ENCODE peak calls at places on chromosome X, in five cellular contexts. V is left lung, B is GM12878, M is tibial artery, Q is gastrocnemius medialis. J is an unnamed sample.
A peak's percentile ranks its signal among the peaks of the same experiment; 100 is the strongest.

GRCh38 chrX:121221321-121221977 is 174.0 kb downstream of the GLUD2 start:
- DNase-seq in V (no peak), B (no peak), M (no peak), Q (no peak), J (no peak)

GRCh38 chrX:119698835-119699234 is 5.9 kb upstream of the SEPTIN6 start:
- DNase-seq in V (no peak), B (no peak), M (no peak), Q (no peak), J (no peak)

GRCh38 chrX:42920752-42921151 is 142.8 kb upstream of the PPP1R2C start:
- DNase-seq in V (no peak), B (no peak), M (no peak), Q (no peak), J (no peak)

GRCh38 chrX:9197231-9197630 is 163.3 kb upstream of the FAM9B start:
- DNase-seq in V (no peak), B (no peak), M (no peak), Q (no peak), J (no peak)

GRCh38 chrX:106631615-106632014 is 19.8 kb downstream of the RADX start:
- DNase-seq in V (no peak), B (no peak), M (no peak), Q (no peak), J (no peak)

GRCh38 chrX:12076046-12076445 is 62.2 kb upstream of the FRMPD4 start:
- DNase-seq in V (no peak), B (no peak), M (no peak), Q (no peak), J (no peak)

GRCh38 chrX:48472851-48473717 is 2.9 kb upstream of the FTSJ1 start:
- DNase-seq in V (no peak), B (no peak), M (no peak), Q (no peak), J (no peak)

GRCh38 chrX:38127961-38128360 is 92.7 kb downstream of the SRPX start:
- DNase-seq in V (no peak), B (no peak), M (no peak), Q (no peak), J (no peak)

GRCh38 chrX:153728095-153728494 is 3.4 kb downstream of the ABCD1 start:
- DNase-seq in V (no peak), B (no peak), M (no peak), Q (no peak), J (peak; percentile 58)

GRCh38 chrX:34578237-34578636 is 78.8 kb downstream of the TMEM47 start:
- DNase-seq in V (no peak), B (no peak), M (no peak), Q (no peak), J (no peak)

GRCh38 chrX:101260435-101260834 is 30.7 kb downstream of the TAF7L start:
- DNase-seq in V (no peak), B (no peak), M (no peak), Q (no peak), J (no peak)

DNA sequence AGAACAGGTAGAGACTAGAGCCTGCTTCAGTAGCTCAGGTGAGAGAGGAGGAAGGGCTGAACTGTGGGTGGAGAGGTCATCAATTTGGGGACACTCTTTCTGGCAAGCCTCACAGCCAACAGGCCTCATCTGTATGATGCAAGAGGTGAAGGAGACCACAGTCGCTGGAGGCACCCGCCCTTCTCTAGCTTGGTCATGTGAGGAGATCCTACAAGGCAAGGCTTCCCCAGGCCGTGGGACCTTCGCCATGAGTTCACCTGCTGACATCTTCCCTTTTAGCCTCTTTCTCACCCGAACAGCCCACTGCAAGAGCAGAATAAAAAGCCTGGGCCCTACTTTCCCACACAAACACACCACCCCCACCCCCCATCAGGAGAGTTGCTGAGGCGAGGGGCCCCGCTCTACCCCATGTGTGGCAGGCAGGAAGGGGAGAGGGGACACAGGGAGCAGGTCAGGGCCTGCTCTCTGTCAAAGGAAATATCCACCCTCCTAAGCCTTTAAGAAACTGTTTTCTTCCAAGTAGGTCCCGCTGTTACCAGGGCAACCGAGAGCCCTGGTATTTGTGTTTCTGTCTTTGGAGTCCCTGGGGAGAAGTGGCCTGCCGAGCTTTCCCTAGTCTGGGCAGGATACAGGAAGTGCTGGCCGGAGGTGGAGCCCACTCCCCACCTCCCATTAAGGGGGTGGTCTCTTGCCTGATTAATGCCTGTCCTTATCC is 8.1 kb downstream of the RTL5 start:
- DNase-seq in V (peak; percentile 58), B (no peak), M (peak; percentile 87), Q (peak; percentile 30), J (no peak)
- H3K4me1 ChIP-seq in V (peaks cover 6% of the 10 kb centered on the region), B (peaks cover 2% of the 10 kb centered on the region), M (no peaks in the 10 kb centered on the region), Q (peaks cover 3% of the 10 kb centered on the region), J (no peaks in the 10 kb centered on the region)

DNA sequence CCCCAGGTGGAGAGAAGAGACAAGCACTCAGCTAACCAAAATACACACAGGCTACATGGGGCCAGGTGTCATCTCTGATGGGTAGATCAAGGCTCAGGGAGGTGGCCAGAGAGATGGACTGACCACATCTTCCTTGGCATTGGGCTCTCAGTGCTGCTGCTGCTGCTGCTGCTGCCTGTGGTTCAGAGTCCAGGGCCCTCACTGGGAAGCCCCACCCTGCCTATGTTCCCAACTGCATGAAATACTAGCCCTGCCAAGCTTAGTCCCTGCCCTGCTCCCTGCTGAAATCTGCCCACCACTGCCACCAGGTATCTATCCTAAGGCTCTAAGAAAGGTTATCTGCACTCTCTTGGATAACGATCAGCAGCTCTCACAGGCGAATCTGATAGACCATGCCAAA is 118.7 kb downstream of the EFHC2 start:
- DNase-seq in V (no peak), B (no peak), M (no peak), Q (no peak), J (no peak)
- H3K9me3 ChIP-seq in V (no peaks in the 10 kb centered on the region), B (no peaks in the 10 kb centered on the region), M (no peaks in the 10 kb centered on the region), Q (no peaks in the 10 kb centered on the region), J (no peaks in the 10 kb centered on the region)

GRCh38 chrX:15335135-15336022 is at the start of gene PIGA:
- DNase-seq in V (peak; percentile 97), B (peak; percentile 82), M (peak; percentile 97), Q (peak; percentile 96), J (peak; percentile 94)
- H3K4me1 ChIP-seq in V (no peaks in the 10 kb centered on the region), B (no peaks in the 10 kb centered on the region), M (no peaks in the 10 kb centered on the region), Q (no peaks in the 10 kb centered on the region), J (peaks cover 5% of the 10 kb centered on the region)

DNA sequence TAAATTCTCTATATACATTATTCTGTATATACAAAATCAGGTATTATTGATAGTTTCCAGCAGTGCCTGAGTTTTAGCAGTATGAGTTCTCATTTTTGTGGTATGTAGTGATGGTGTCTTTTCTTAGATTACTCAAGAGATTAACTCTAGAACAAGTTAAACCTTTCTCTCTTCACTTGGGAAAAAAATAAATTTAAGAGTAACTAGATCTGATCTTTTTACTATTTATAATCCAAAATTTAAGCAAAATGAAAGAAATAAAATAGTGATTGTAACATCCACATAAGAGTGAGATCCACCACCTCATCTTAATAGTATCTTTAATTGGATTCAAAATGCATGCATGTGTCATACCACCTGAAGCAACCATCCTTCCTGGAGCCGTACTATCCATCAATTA is 124.1 kb upstream of the DDX3X start:
- DNase-seq in V (no peak), B (no peak), M (no peak), Q (no peak), J (no peak)
- H3K9me3 ChIP-seq in V (no peaks in the 10 kb centered on the region), B (peaks cover 23% of the 10 kb centered on the region), M (peaks cover 31% of the 10 kb centered on the region), Q (no peaks in the 10 kb centered on the region), J (no peaks in the 10 kb centered on the region)

DNA sequence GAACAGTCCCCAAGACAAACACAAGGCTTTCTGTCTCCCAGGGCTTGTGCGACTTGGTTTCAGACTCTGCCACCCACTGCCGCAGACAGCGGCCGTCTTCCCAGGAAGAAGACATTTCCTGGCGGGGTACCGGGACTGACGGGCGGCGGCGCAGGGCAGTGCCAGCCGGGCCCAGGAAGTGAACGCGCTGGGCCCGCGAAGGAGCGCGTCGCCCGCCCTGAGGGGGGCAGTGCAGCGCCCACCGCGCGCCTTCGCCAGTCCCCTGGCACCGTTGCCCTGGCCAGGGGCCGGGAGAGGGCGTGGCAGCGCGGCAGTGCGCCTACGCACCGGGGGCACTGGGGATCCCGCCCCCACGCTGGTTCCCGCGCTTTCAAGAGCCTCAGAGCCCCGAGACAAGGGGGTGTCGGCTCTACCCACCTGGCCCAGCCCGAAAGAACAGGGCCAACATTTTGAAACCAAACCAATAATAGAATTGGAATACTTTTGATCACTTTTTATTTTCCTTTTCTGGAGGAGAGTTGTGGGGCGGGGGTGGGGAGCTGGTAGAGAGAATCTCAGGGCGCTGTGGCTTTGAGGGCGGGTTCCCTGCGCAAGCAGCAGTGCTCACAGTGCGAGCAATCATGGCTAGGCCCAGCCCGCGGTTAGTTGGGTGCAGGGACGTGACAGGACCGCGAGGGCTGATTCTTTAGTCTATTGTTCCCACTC is 23.6 kb upstream of the APLN start:
- DNase-seq in V (peak; percentile 44), B (no peak), M (peak; percentile 75), Q (peak; percentile 45), J (peak; percentile 66)
- H3K4me1 ChIP-seq in V (no peaks in the 10 kb centered on the region), B (no peaks in the 10 kb centered on the region), M (no peaks in the 10 kb centered on the region), Q (peaks cover 9% of the 10 kb centered on the region), J (no peaks in the 10 kb centered on the region)

GRCh38 chrX:104195489-104196084 is 29.3 kb downstream of the FAM199X start:
- DNase-seq in V (no peak), B (no peak), M (no peak), Q (no peak), J (no peak)

GRCh38 chrX:104189862-104190261 is 23.6 kb downstream of the FAM199X start:
- DNase-seq in V (no peak), B (no peak), M (no peak), Q (no peak), J (no peak)

GRCh38 chrX:104195013-104195412 is 28.8 kb downstream of the FAM199X start:
- DNase-seq in V (no peak), B (no peak), M (no peak), Q (no peak), J (no peak)

GRCh38 chrX:104187931-104188330 is 21.7 kb downstream of the FAM199X start:
- DNase-seq in V (no peak), B (no peak), M (no peak), Q (peak; percentile 42), J (no peak)

DNA sequence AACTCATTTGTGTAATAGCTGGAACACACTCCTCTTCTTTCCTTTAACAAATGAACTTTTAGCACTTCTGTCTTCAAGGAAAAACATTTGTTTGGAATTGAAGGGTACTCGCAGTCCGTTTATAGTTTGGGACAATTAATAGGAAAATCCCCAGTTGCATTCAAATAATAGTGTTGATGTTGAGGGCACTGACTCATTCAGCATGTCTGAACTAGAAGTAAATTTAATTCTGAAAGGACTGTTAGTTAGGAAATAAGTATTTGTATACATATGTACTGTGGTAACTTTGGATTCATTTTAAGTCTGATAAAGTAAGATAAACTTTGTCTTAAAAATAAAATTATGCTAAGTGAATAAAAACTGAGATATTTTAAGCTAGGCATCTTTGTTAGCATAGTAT is 27.2 kb downstream of the FAM199X start:
- DNase-seq in V (no peak), B (no peak), M (no peak), Q (no peak), J (no peak)
- H3K9me3 ChIP-seq in V (no peaks in the 10 kb centered on the region), B (no peaks in the 10 kb centered on the region), M (no peaks in the 10 kb centered on the region), Q (no peaks in the 10 kb centered on the region), J (no peaks in the 10 kb centered on the region)

GRCh38 chrX:139930923-139931645 is 1.8 kb downstream of the ATP11C start:
- DNase-seq in V (peak; percentile 34), B (no peak), M (no peak), Q (no peak), J (no peak)
- H3K4me1 ChIP-seq in V (no peaks in the 10 kb centered on the region), B (no peaks in the 10 kb centered on the region), M (no peaks in the 10 kb centered on the region), Q (no peaks in the 10 kb centered on the region), J (no peaks in the 10 kb centered on the region)

GRCh38 chrX:123157586-123157985 is 26.5 kb upstream of the GRIA3 start:
- DNase-seq in V (no peak), B (no peak), M (no peak), Q (no peak), J (no peak)
- H3K9me3 ChIP-seq in V (no peaks in the 10 kb centered on the region), B (no peaks in the 10 kb centered on the region), M (no peaks in the 10 kb centered on the region), Q (no peaks in the 10 kb centered on the region), J (no peaks in the 10 kb centered on the region)

J was measured in pancreas.